ENCODE peak calls at places on chromosomes 7 and 10, in four cellular contexts. One of them, this sample, is unnamed.

GRCh38 chr10:60732240-60733188 is 45.8 kb upstream of the CDK1 start:
- DNase-seq in LoVo: peak; percentile 27
- DNase-seq in EL: no peak
- DNase-seq in cardiac muscle cell: peak; percentile 37
- DNase-seq in this sample: peak; percentile 26

GRCh38 chr10:12324530-12324929 is 24.8 kb upstream of the CAMK1D start:
- DNase-seq in LoVo: no peak
- DNase-seq in EL: no peak
- DNase-seq in cardiac muscle cell: no peak
- DNase-seq in this sample: no peak

GRCh38 chr7:39504963-39505362 is 61.2 kb upstream of the YAE1 start:
- DNase-seq in LoVo: peak; percentile 58
- DNase-seq in EL: peak; percentile 84
- DNase-seq in cardiac muscle cell: no peak
- DNase-seq in this sample: no peak

GRCh38 chr7:134367956-134368749 is 51.4 kb upstream of the SLC35B4 start:
- DNase-seq in LoVo: no peak
- DNase-seq in EL: no peak
- DNase-seq in cardiac muscle cell: no peak
- DNase-seq in this sample: no peak

GRCh38 chr10:132654708-132655661 is 117.4 kb downstream of the INPP5A start:
- DNase-seq in LoVo: peak; percentile 28
- DNase-seq in EL: peak; percentile 56
- DNase-seq in cardiac muscle cell: peak; percentile 78
- DNase-seq in this sample: peak; percentile 70

GRCh38 chr7:86282014-86282682 is 361.6 kb upstream of the GRM3 start:
- DNase-seq in LoVo: no peak
- DNase-seq in EL: no peak
- DNase-seq in cardiac muscle cell: no peak
- DNase-seq in this sample: no peak

GRCh38 chr10:7119325-7120015 is 291.4 kb downstream of the SFMBT2 start:
- DNase-seq in LoVo: no peak
- DNase-seq in EL: no peak
- DNase-seq in cardiac muscle cell: no peak
- DNase-seq in this sample: no peak

GRCh38 chr10:84198206-84198915 is 4.0 kb downstream of the CDHR1 start:
- DNase-seq in LoVo: no peak
- DNase-seq in EL: no peak
- DNase-seq in cardiac muscle cell: no peak
- DNase-seq in this sample: no peak

GRCh38 chr7:106108988-106109387 is 3.1 kb downstream of the SYPL1 start:
- DNase-seq in LoVo: no peak
- DNase-seq in EL: no peak
- DNase-seq in cardiac muscle cell: no peak
- DNase-seq in this sample: peak; percentile 44

GRCh38 chr7:151840088-151840910 is 36.6 kb downstream of the PRKAG2 start:
- DNase-seq in LoVo: no peak
- DNase-seq in EL: no peak
- DNase-seq in cardiac muscle cell: no peak
- DNase-seq in this sample: no peak

GRCh38 chr10:89078729-89079672 is 88.4 kb downstream of the FAS start:
- DNase-seq in LoVo: no peak
- DNase-seq in EL: peak; percentile 25
- DNase-seq in cardiac muscle cell: no peak
- DNase-seq in this sample: no peak

This sample was measured in NAMALWA.